ENCODE peak calls at places on chromosomes 4 and X, in nine cellular contexts. One of them, this sample, is unnamed.

GRCh38 chr4:121189811-121190210 is 25.7 kb upstream of the TNIP3 start:
- DNase-seq in right cardiac atrium: no peak
- DNase-seq in CD8-positive, alpha-beta memory T cell: peak; percentile 21
- DNase-seq in aorta: no peak
- DNase-seq in HCT116: no peak
- DNase-seq in transverse colon: peak; percentile 13
- DNase-seq in mucosa of descending colon: peak; percentile 53
- DNase-seq in hepatocyte: no peak
- DNase-seq in H9: no peak
- DNase-seq in this sample: no peak

GRCh38 chr4:80229128-80229527 is 31.8 kb downstream of the PRDM8 start:
- DNase-seq in right cardiac atrium: no peak
- DNase-seq in CD8-positive, alpha-beta memory T cell: no peak
- DNase-seq in aorta: no peak
- DNase-seq in HCT116: no peak
- DNase-seq in transverse colon: no peak
- DNase-seq in mucosa of descending colon: no peak
- DNase-seq in hepatocyte: no peak
- DNase-seq in H9: no peak
- DNase-seq in this sample: no peak

GRCh38 chr4:94507281-94507680 is 55.5 kb downstream of the PDLIM5 start:
- DNase-seq in right cardiac atrium: no peak
- DNase-seq in CD8-positive, alpha-beta memory T cell: no peak
- DNase-seq in aorta: no peak
- DNase-seq in HCT116: peak; percentile 73
- DNase-seq in transverse colon: no peak
- DNase-seq in mucosa of descending colon: no peak
- DNase-seq in hepatocyte: no peak
- DNase-seq in H9: no peak
- DNase-seq in this sample: no peak

GRCh38 chr4:5027366-5027765 is 8.1 kb upstream of the CYTL1 start:
- DNase-seq in right cardiac atrium: no peak
- DNase-seq in CD8-positive, alpha-beta memory T cell: no peak
- DNase-seq in aorta: no peak
- DNase-seq in HCT116: no peak
- DNase-seq in transverse colon: no peak
- DNase-seq in mucosa of descending colon: no peak
- DNase-seq in hepatocyte: no peak
- DNase-seq in H9: no peak
- DNase-seq in this sample: no peak

GRCh38 chr4:109263721-109264120 is 38.7 kb downstream of the COL25A1 start:
- DNase-seq in right cardiac atrium: no peak
- DNase-seq in CD8-positive, alpha-beta memory T cell: no peak
- DNase-seq in aorta: no peak
- DNase-seq in HCT116: no peak
- DNase-seq in transverse colon: no peak
- DNase-seq in mucosa of descending colon: no peak
- DNase-seq in hepatocyte: no peak
- DNase-seq in H9: no peak
- DNase-seq in this sample: no peak

GRCh38 chr4:124525524-124525923 is 187.0 kb downstream of the ANKRD50 start:
- DNase-seq in right cardiac atrium: no peak
- DNase-seq in CD8-positive, alpha-beta memory T cell: no peak
- DNase-seq in aorta: no peak
- DNase-seq in HCT116: no peak
- DNase-seq in transverse colon: no peak
- DNase-seq in mucosa of descending colon: no peak
- DNase-seq in hepatocyte: no peak
- DNase-seq in H9: no peak
- DNase-seq in this sample: no peak

GRCh38 chrX:18389968-18390367 is 35.4 kb upstream of the CDKL5 start:
- DNase-seq in right cardiac atrium: no peak
- DNase-seq in CD8-positive, alpha-beta memory T cell: no peak
- DNase-seq in aorta: no peak
- DNase-seq in HCT116: no peak
- DNase-seq in transverse colon: no peak
- DNase-seq in mucosa of descending colon: no peak
- DNase-seq in hepatocyte: no peak
- DNase-seq in H9: no peak
- DNase-seq in this sample: no peak

GRCh38 chr4:118981171-118981838 is 92.7 kb downstream of the SYNPO2 start:
- DNase-seq in right cardiac atrium: no peak
- DNase-seq in CD8-positive, alpha-beta memory T cell: no peak
- DNase-seq in aorta: no peak
- DNase-seq in HCT116: no peak
- DNase-seq in transverse colon: no peak
- DNase-seq in mucosa of descending colon: no peak
- DNase-seq in hepatocyte: no peak
- DNase-seq in H9: no peak
- DNase-seq in this sample: peak; percentile 72

GRCh38 chr4:41339812-41340809 is 83.4 kb downstream of the UCHL1 start:
- DNase-seq in right cardiac atrium: peak; percentile 43
- DNase-seq in CD8-positive, alpha-beta memory T cell: no peak
- DNase-seq in aorta: no peak
- DNase-seq in HCT116: no peak
- DNase-seq in transverse colon: no peak
- DNase-seq in mucosa of descending colon: no peak
- DNase-seq in hepatocyte: peak; percentile 77
- DNase-seq in H9: peak; percentile 66
- DNase-seq in this sample: peak; percentile 90

GRCh38 chr4:71553605-71554004 is 214.8 kb downstream of the SLC4A4 start:
- DNase-seq in right cardiac atrium: no peak
- DNase-seq in CD8-positive, alpha-beta memory T cell: no peak
- DNase-seq in aorta: no peak
- DNase-seq in HCT116: peak; percentile 10
- DNase-seq in transverse colon: no peak
- DNase-seq in mucosa of descending colon: no peak
- DNase-seq in hepatocyte: peak; percentile 46
- DNase-seq in H9: no peak
- DNase-seq in this sample: peak; percentile 68

GRCh38 chr4:82775243-82775642 is 23.4 kb downstream of the SCD5 start:
- DNase-seq in right cardiac atrium: no peak
- DNase-seq in CD8-positive, alpha-beta memory T cell: no peak
- DNase-seq in aorta: no peak
- DNase-seq in HCT116: no peak
- DNase-seq in transverse colon: no peak
- DNase-seq in mucosa of descending colon: no peak
- DNase-seq in hepatocyte: no peak
- DNase-seq in H9: peak; percentile 6
- DNase-seq in this sample: no peak

GRCh38 chr4:62644372-62644771 is 1444.2 kb downstream of the ADGRL3 start:
- DNase-seq in right cardiac atrium: peak; percentile 11
- DNase-seq in CD8-positive, alpha-beta memory T cell: no peak
- DNase-seq in aorta: no peak
- DNase-seq in HCT116: no peak
- DNase-seq in transverse colon: peak; percentile 10
- DNase-seq in mucosa of descending colon: no peak
- DNase-seq in hepatocyte: peak; percentile 19
- DNase-seq in H9: peak; percentile 27
- DNase-seq in this sample: peak; percentile 48

GRCh38 chr4:87982446-87982845 is 6.9 kb downstream of the SPP1 start:
- DNase-seq in right cardiac atrium: no peak
- DNase-seq in CD8-positive, alpha-beta memory T cell: no peak
- DNase-seq in aorta: no peak
- DNase-seq in HCT116: no peak
- DNase-seq in transverse colon: no peak
- DNase-seq in mucosa of descending colon: no peak
- DNase-seq in hepatocyte: no peak
- DNase-seq in H9: no peak
- DNase-seq in this sample: peak; percentile 72
- H3K4me1 ChIP-seq in right cardiac atrium: no peaks in the 10 kb centered on the region
- H3K4me1 ChIP-seq in CD8-positive, alpha-beta memory T cell: no peaks in the 10 kb centered on the region
- H3K4me1 ChIP-seq in aorta: no peaks in the 10 kb centered on the region
- H3K4me1 ChIP-seq in HCT116: peaks cover 5% of the 10 kb centered on the region
- H3K4me1 ChIP-seq in transverse colon: no peaks in the 10 kb centered on the region
- H3K4me1 ChIP-seq in mucosa of descending colon: no peaks in the 10 kb centered on the region
- H3K4me1 ChIP-seq in hepatocyte: no peaks in the 10 kb centered on the region
- H3K4me1 ChIP-seq in H9: no peaks in the 10 kb centered on the region
- H3K4me1 ChIP-seq in this sample: no peaks in the 10 kb centered on the region

GRCh38 chr4:113637363-113637762 is 124.2 kb downstream of the CAMK2D start:
- DNase-seq in right cardiac atrium: no peak
- DNase-seq in CD8-positive, alpha-beta memory T cell: no peak
- DNase-seq in aorta: no peak
- DNase-seq in HCT116: no peak
- DNase-seq in transverse colon: no peak
- DNase-seq in mucosa of descending colon: no peak
- DNase-seq in hepatocyte: no peak
- DNase-seq in H9: no peak
- DNase-seq in this sample: peak; percentile 54
- H3K4me1 ChIP-seq in right cardiac atrium: peaks cover 14% of the 10 kb centered on the region
- H3K4me1 ChIP-seq in CD8-positive, alpha-beta memory T cell: peaks cover 42% of the 10 kb centered on the region
- H3K4me1 ChIP-seq in aorta: peaks cover 14% of the 10 kb centered on the region
- H3K4me1 ChIP-seq in HCT116: peaks cover 19% of the 10 kb centered on the region
- H3K4me1 ChIP-seq in transverse colon: peaks cover 32% of the 10 kb centered on the region
- H3K4me1 ChIP-seq in mucosa of descending colon: peaks cover 28% of the 10 kb centered on the region
- H3K4me1 ChIP-seq in hepatocyte: peaks cover 49% of the 10 kb centered on the region
- H3K4me1 ChIP-seq in H9: no peaks in the 10 kb centered on the region
- H3K4me1 ChIP-seq in this sample: peaks cover 21% of the 10 kb centered on the region

GRCh38 chr4:85738721-85739120 is 263.8 kb downstream of the ARHGAP24 start:
- DNase-seq in right cardiac atrium: no peak
- DNase-seq in CD8-positive, alpha-beta memory T cell: no peak
- DNase-seq in aorta: no peak
- DNase-seq in HCT116: no peak
- DNase-seq in transverse colon: no peak
- DNase-seq in mucosa of descending colon: no peak
- DNase-seq in hepatocyte: no peak
- DNase-seq in H9: no peak
- DNase-seq in this sample: no peak
- H3K4me1 ChIP-seq in right cardiac atrium: peaks cover 7% of the 10 kb centered on the region
- H3K4me1 ChIP-seq in CD8-positive, alpha-beta memory T cell: no peaks in the 10 kb centered on the region
- H3K4me1 ChIP-seq in aorta: no peaks in the 10 kb centered on the region
- H3K4me1 ChIP-seq in HCT116: peaks cover 50% of the 10 kb centered on the region
- H3K4me1 ChIP-seq in transverse colon: no peaks in the 10 kb centered on the region
- H3K4me1 ChIP-seq in mucosa of descending colon: no peaks in the 10 kb centered on the region
- H3K4me1 ChIP-seq in hepatocyte: no peaks in the 10 kb centered on the region
- H3K4me1 ChIP-seq in H9: no peaks in the 10 kb centered on the region
- H3K4me1 ChIP-seq in this sample: peaks cover 7% of the 10 kb centered on the region

DNA sequence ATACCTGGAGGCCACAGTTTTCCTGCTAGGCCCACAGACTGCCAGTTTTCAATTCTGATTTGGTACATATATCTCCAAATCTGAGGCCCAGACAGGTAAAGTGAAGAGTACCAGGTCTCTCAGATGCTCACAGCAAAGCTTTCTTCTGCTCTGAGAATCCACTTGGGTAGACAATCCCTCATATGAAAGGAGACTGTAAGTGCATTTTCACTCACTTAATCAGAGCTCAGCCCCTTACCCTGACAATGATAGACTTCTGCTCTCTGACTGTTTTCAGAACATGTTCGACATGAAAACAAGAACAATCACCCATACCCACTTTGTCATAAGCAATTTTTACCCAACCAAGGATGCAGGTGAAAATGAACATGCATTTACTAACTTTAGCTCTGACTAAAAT is 7.1 kb downstream of the GPRIN3 start:
- DNase-seq in right cardiac atrium: no peak
- DNase-seq in CD8-positive, alpha-beta memory T cell: no peak
- DNase-seq in aorta: no peak
- DNase-seq in HCT116: no peak
- DNase-seq in transverse colon: no peak
- DNase-seq in mucosa of descending colon: no peak
- DNase-seq in hepatocyte: no peak
- DNase-seq in H9: no peak
- DNase-seq in this sample: no peak
- H3K4me1 ChIP-seq in right cardiac atrium: no peaks in the 10 kb centered on the region
- H3K4me1 ChIP-seq in CD8-positive, alpha-beta memory T cell: peaks cover 85% of the 10 kb centered on the region
- H3K4me1 ChIP-seq in aorta: no peaks in the 10 kb centered on the region
- H3K4me1 ChIP-seq in HCT116: peaks cover 4% of the 10 kb centered on the region
- H3K4me1 ChIP-seq in transverse colon: peaks cover 6% of the 10 kb centered on the region
- H3K4me1 ChIP-seq in mucosa of descending colon: peaks cover 53% of the 10 kb centered on the region
- H3K4me1 ChIP-seq in hepatocyte: peaks cover 18% of the 10 kb centered on the region
- H3K4me1 ChIP-seq in H9: peaks cover 2% of the 10 kb centered on the region
- H3K4me1 ChIP-seq in this sample: no peaks in the 10 kb centered on the region

DNA sequence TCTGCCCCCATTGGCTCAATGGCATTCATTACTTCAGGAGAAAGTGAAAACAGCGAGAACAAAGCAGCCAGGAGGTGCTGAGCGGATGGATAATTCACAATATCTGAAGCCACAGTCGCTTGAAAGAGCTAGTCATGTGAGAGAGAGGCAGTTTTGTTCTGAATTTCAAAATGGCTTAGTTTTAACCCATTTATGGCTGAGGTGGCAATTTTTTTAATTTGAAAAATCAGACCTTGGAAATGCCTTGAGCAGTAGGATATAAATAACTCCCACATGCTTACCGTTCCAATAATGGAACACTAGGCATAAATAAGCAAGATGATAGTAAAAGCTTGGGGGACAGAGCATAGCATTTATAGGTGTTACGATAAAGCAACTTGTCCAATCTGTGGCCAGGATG is 56.9 kb upstream of the CBR4 start:
- DNase-seq in right cardiac atrium: no peak
- DNase-seq in CD8-positive, alpha-beta memory T cell: no peak
- DNase-seq in aorta: no peak
- DNase-seq in HCT116: no peak
- DNase-seq in transverse colon: no peak
- DNase-seq in mucosa of descending colon: no peak
- DNase-seq in hepatocyte: no peak
- DNase-seq in H9: no peak
- DNase-seq in this sample: no peak
- H3K4me1 ChIP-seq in right cardiac atrium: no peaks in the 10 kb centered on the region
- H3K4me1 ChIP-seq in CD8-positive, alpha-beta memory T cell: no peaks in the 10 kb centered on the region
- H3K4me1 ChIP-seq in aorta: peaks cover 10% of the 10 kb centered on the region
- H3K4me1 ChIP-seq in HCT116: peaks cover 36% of the 10 kb centered on the region
- H3K4me1 ChIP-seq in transverse colon: peaks cover 5% of the 10 kb centered on the region
- H3K4me1 ChIP-seq in mucosa of descending colon: peaks cover 22% of the 10 kb centered on the region
- H3K4me1 ChIP-seq in hepatocyte: peaks cover 26% of the 10 kb centered on the region
- H3K4me1 ChIP-seq in H9: peaks cover 6% of the 10 kb centered on the region
- H3K4me1 ChIP-seq in this sample: peaks cover 3% of the 10 kb centered on the region

This sample was measured in fibroblast of lung.